ENCODE peak calls at places on chromosomes 1 and 21, in six cellular contexts. G is stimulated activated CD4-positive, alpha-beta T cell treated with anti-CD3 and anti-CD28 coated beads, Interleukin-12 subunit alpha, Interleukin-12 subunit beta, amount 100 ng/mL, for 4 hours; V is CD8-positive, alpha-beta T cell; P is neural crest cell; Y is nephron progenitor cell; E is activated effector memory CD4-positive, alpha-beta T cell treated with Interleukin-2 at 50 U/mL for 16 hours. U is an unnamed sample.

GRCh38 chr1:196059210-196059609 is 549.0 kb downstream of the KCNT2 start:
- DNase-seq in G (no peak), V (no peak), P (no peak), Y (no peak), E (no peak), U (no peak)

GRCh38 chr1:210755991-210756669 is 377.8 kb downstream of the KCNH1 start:
- DNase-seq in G (no peak), V (no peak), P (no peak), Y (no peak), E (no peak), U (no peak)

GRCh38 chr1:37734629-37735591 is 30.0 kb downstream of the EPHA10 start:
- DNase-seq in G (no peak), V (no peak), P (peak; percentile 25), Y (peak; percentile 72), E (no peak), U (no peak)

GRCh38 chr1:3306583-3307285 is 147.7 kb upstream of the ARHGEF16 start:
- DNase-seq in G (no peak), V (no peak), P (no peak), Y (no peak), E (no peak), U (no peak)

GRCh38 chr1:18996548-18997177 is 40.2 kb upstream of the IFFO2 start:
- DNase-seq in G (no peak), V (no peak), P (no peak), Y (no peak), E (no peak), U (no peak)

GRCh38 chr1:86616433-86616832 is 69.6 kb downstream of the CLCA4 start:
- DNase-seq in G (no peak), V (no peak), P (no peak), Y (no peak), E (no peak), U (no peak)

GRCh38 chr21:36096398-36097290 is 26.8 kb downstream of the CBR1 start:
- DNase-seq in G (no peak), V (no peak), P (no peak), Y (no peak), E (no peak), U (no peak)

GRCh38 chr1:15323989-15324866 is 77.2 kb downstream of the FHAD1 start:
- DNase-seq in G (no peak), V (no peak), P (no peak), Y (peak; percentile 24), E (no peak), U (no peak)

GRCh38 chr1:56434025-56434424 is 145.3 kb downstream of the PLPP3 start:
- DNase-seq in G (no peak), V (no peak), P (no peak), Y (no peak), E (no peak), U (no peak)

GRCh38 chr1:50774759-50775351 is 185.2 kb downstream of the FAF1 start:
- DNase-seq in G (no peak), V (no peak), P (no peak), Y (peak; percentile 19), E (no peak), U (no peak)

GRCh38 chr1:232283864-232284263 is 346.1 kb downstream of the SIPA1L2 start:
- DNase-seq in G (no peak), V (no peak), P (no peak), Y (peak; percentile 9), E (no peak), U (no peak)

GRCh38 chr21:35381743-35382310 is 332.7 kb upstream of the RUNX1 start:
- DNase-seq in G (no peak), V (no peak), P (no peak), Y (no peak), E (no peak), U (no peak)

GRCh38 chr1:63759778-63760177 is 14.0 kb upstream of the ROR1 start:
- DNase-seq in G (no peak), V (no peak), P (no peak), Y (no peak), E (no peak), U (no peak)

GRCh38 chr1:116943438-116943837 is 33.7 kb downstream of the PTGFRN start:
- DNase-seq in G (no peak), V (no peak), P (no peak), Y (no peak), E (no peak), U (no peak)

GRCh38 chr1:201452881-201453280 is 16.1 kb downstream of the PHLDA3 start:
- DNase-seq in G (no peak), V (no peak), P (no peak), Y (no peak), E (no peak), U (no peak)

GRCh38 chr1:42848823-42849537 is 2.6 kb downstream of the ZNF691 start:
- DNase-seq in G (no peak), V (no peak), P (no peak), Y (no peak), E (no peak), U (no peak)

GRCh38 chr21:45102391-45102932 is 28.1 kb downstream of the ADARB1 start:
- DNase-seq in G (no peak), V (no peak), P (no peak), Y (no peak), E (no peak), U (no peak)

GRCh38 chr1:220137006-220137794 is 43.3 kb downstream of the IARS2 start:
- DNase-seq in G (no peak), V (no peak), P (no peak), Y (no peak), E (no peak), U (no peak)

GRCh38 chr1:7562729-7563605 is 208.1 kb upstream of the VAMP3 start:
- DNase-seq in G (no peak), V (no peak), P (no peak), Y (no peak), E (no peak), U (no peak)

GRCh38 chr1:205075642-205076155 is 8.6 kb downstream of the TMEM81 start:
- DNase-seq in G (no peak), V (no peak), P (no peak), Y (no peak), E (no peak), U (no peak)

GRCh38 chr1:163093169-163093568 is 24.0 kb downstream of the RGS4 start:
- DNase-seq in G (no peak), V (no peak), P (no peak), Y (no peak), E (no peak), U (no peak)

GRCh38 chr1:172609528-172609927 is 49.4 kb upstream of the FASLG start:
- DNase-seq in G (no peak), V (no peak), P (no peak), Y (no peak), E (no peak), U (no peak)

GRCh38 chr1:31013187-31013864 is 52.2 kb downstream of the PUM1 start:
- DNase-seq in G (no peak), V (no peak), P (no peak), Y (no peak), E (no peak), U (no peak)

GRCh38 chr1:16250547-16251251 is 13.7 kb upstream of the CPLANE2 start:
- DNase-seq in G (no peak), V (no peak), P (no peak), Y (no peak), E (no peak), U (no peak)

GRCh38 chr1:38814984-38815464 is 44.5 kb downstream of the RRAGC start:
- DNase-seq in G (no peak), V (no peak), P (no peak), Y (no peak), E (no peak), U (no peak)

GRCh38 chr1:76279387-76279748 is 204.8 kb downstream of the ST6GALNAC3 start:
- DNase-seq in G (no peak), V (no peak), P (no peak), Y (no peak), E (no peak), U (no peak)

GRCh38 chr21:46128106-46128982 is 27.0 kb downstream of the FTCD start:
- DNase-seq in G (no peak), V (no peak), P (no peak), Y (no peak), E (no peak), U (peak; percentile 82)

GRCh38 chr1:108540977-108541376 is 18.9 kb upstream of the EEIG2 start:
- DNase-seq in G (no peak), V (no peak), P (no peak), Y (no peak), E (no peak), U (no peak)